ENCODE peak calls at places on chromosomes 16 and 17, in seven cellular contexts. One of them, this sample, is unnamed.

GRCh38 chr17:80492343-80493136 is 16.1 kb upstream of the NPTX1 start:
- DNase-seq in AG04450: no peak
- DNase-seq in mesenchymal stem cell: no peak
- DNase-seq in cardiac fibroblast: no peak
- DNase-seq in CD8-positive, alpha-beta memory T cell: no peak
- DNase-seq in psoas muscle: no peak
- DNase-seq in IMR-90: no peak
- DNase-seq in this sample: no peak

GRCh38 chr16:83715217-83715920 is 92.4 kb upstream of the HSBP1 start:
- DNase-seq in AG04450: no peak
- DNase-seq in mesenchymal stem cell: no peak
- DNase-seq in cardiac fibroblast: no peak
- DNase-seq in CD8-positive, alpha-beta memory T cell: no peak
- DNase-seq in psoas muscle: no peak
- DNase-seq in IMR-90: no peak
- DNase-seq in this sample: no peak

GRCh38 chr16:78962457-78962929 is 638.0 kb downstream of the MAF start:
- DNase-seq in AG04450: no peak
- DNase-seq in mesenchymal stem cell: no peak
- DNase-seq in cardiac fibroblast: no peak
- DNase-seq in CD8-positive, alpha-beta memory T cell: no peak
- DNase-seq in psoas muscle: no peak
- DNase-seq in IMR-90: no peak
- DNase-seq in this sample: no peak

GRCh38 chr16:62254847-62255246 is 218.6 kb upstream of the CDH8 start:
- DNase-seq in AG04450: no peak
- DNase-seq in mesenchymal stem cell: peak; percentile 66
- DNase-seq in cardiac fibroblast: no peak
- DNase-seq in CD8-positive, alpha-beta memory T cell: no peak
- DNase-seq in psoas muscle: no peak
- DNase-seq in IMR-90: no peak
- DNase-seq in this sample: no peak

GRCh38 chr16:19938536-19938935 is 53.9 kb upstream of the GPRC5B start:
- DNase-seq in AG04450: no peak
- DNase-seq in mesenchymal stem cell: no peak
- DNase-seq in cardiac fibroblast: peak; percentile 14
- DNase-seq in CD8-positive, alpha-beta memory T cell: no peak
- DNase-seq in psoas muscle: no peak
- DNase-seq in IMR-90: no peak
- DNase-seq in this sample: no peak

GRCh38 chr16:17277981-17278381 is 192.8 kb downstream of the XYLT1 start:
- DNase-seq in AG04450: no peak
- DNase-seq in mesenchymal stem cell: no peak
- DNase-seq in cardiac fibroblast: peak; percentile 26
- DNase-seq in CD8-positive, alpha-beta memory T cell: no peak
- DNase-seq in psoas muscle: no peak
- DNase-seq in IMR-90: peak; percentile 7
- DNase-seq in this sample: peak; percentile 45

GRCh38 chr16:89701425-89702406 is at the start of gene SPATA2L:
- DNase-seq in AG04450: no peak
- DNase-seq in mesenchymal stem cell: peak; percentile 84
- DNase-seq in cardiac fibroblast: peak; percentile 69
- DNase-seq in CD8-positive, alpha-beta memory T cell: peak; percentile 99
- DNase-seq in psoas muscle: peak; percentile 84
- DNase-seq in IMR-90: peak; percentile 65
- DNase-seq in this sample: peak; percentile 99

GRCh38 chr17:66310528-66311148 is 8.2 kb downstream of the PRKCA start:
- DNase-seq in AG04450: no peak
- DNase-seq in mesenchymal stem cell: no peak
- DNase-seq in cardiac fibroblast: no peak
- DNase-seq in CD8-positive, alpha-beta memory T cell: no peak
- DNase-seq in psoas muscle: no peak
- DNase-seq in IMR-90: no peak
- DNase-seq in this sample: no peak

GRCh38 chr16:76976101-76976500 is 214.9 kb upstream of the MON1B start:
- DNase-seq in AG04450: no peak
- DNase-seq in mesenchymal stem cell: no peak
- DNase-seq in cardiac fibroblast: no peak
- DNase-seq in CD8-positive, alpha-beta memory T cell: no peak
- DNase-seq in psoas muscle: no peak
- DNase-seq in IMR-90: no peak
- DNase-seq in this sample: no peak

GRCh38 chr17:2210726-2211125 is 92.9 kb downstream of the SMG6 start:
- DNase-seq in AG04450: no peak
- DNase-seq in mesenchymal stem cell: no peak
- DNase-seq in cardiac fibroblast: no peak
- DNase-seq in CD8-positive, alpha-beta memory T cell: no peak
- DNase-seq in psoas muscle: no peak
- DNase-seq in IMR-90: no peak
- DNase-seq in this sample: no peak

GRCh38 chr16:83310816-83311215 is 497.0 kb upstream of the HSBP1 start:
- DNase-seq in AG04450: no peak
- DNase-seq in mesenchymal stem cell: no peak
- DNase-seq in cardiac fibroblast: peak; percentile 13
- DNase-seq in CD8-positive, alpha-beta memory T cell: no peak
- DNase-seq in psoas muscle: no peak
- DNase-seq in IMR-90: no peak
- DNase-seq in this sample: no peak

GRCh38 chr16:12649356-12649755 is 154.3 kb downstream of the CPPED1 start:
- DNase-seq in AG04450: no peak
- DNase-seq in mesenchymal stem cell: no peak
- DNase-seq in cardiac fibroblast: no peak
- DNase-seq in CD8-positive, alpha-beta memory T cell: no peak
- DNase-seq in psoas muscle: no peak
- DNase-seq in IMR-90: no peak
- DNase-seq in this sample: no peak

GRCh38 chr16:81815429-81815766 is 36.3 kb downstream of the PLCG2 start:
- DNase-seq in AG04450: no peak
- DNase-seq in mesenchymal stem cell: no peak
- DNase-seq in cardiac fibroblast: no peak
- DNase-seq in CD8-positive, alpha-beta memory T cell: no peak
- DNase-seq in psoas muscle: no peak
- DNase-seq in IMR-90: no peak
- DNase-seq in this sample: no peak

GRCh38 chr17:57455063-57455914 is 199.0 kb downstream of the MSI2 start:
- DNase-seq in AG04450: no peak
- DNase-seq in mesenchymal stem cell: peak; percentile 43
- DNase-seq in cardiac fibroblast: peak; percentile 28
- DNase-seq in CD8-positive, alpha-beta memory T cell: peak; percentile 42
- DNase-seq in psoas muscle: no peak
- DNase-seq in IMR-90: peak; percentile 57
- DNase-seq in this sample: no peak

GRCh38 chr16:9107025-9107970 is 15.9 kb downstream of the HAPSTR1 start:
- DNase-seq in AG04450: no peak
- DNase-seq in mesenchymal stem cell: no peak
- DNase-seq in cardiac fibroblast: peak; percentile 52
- DNase-seq in CD8-positive, alpha-beta memory T cell: no peak
- DNase-seq in psoas muscle: no peak
- DNase-seq in IMR-90: peak; percentile 86
- DNase-seq in this sample: no peak

GRCh38 chr17:19874256-19874655 is 6.5 kb upstream of the ULK2 start:
- DNase-seq in AG04450: no peak
- DNase-seq in mesenchymal stem cell: no peak
- DNase-seq in cardiac fibroblast: no peak
- DNase-seq in CD8-positive, alpha-beta memory T cell: no peak
- DNase-seq in psoas muscle: no peak
- DNase-seq in IMR-90: no peak
- DNase-seq in this sample: no peak

GRCh38 chr17:47203984-47204721 is 5.0 kb upstream of the MYL4 start:
- DNase-seq in AG04450: no peak
- DNase-seq in mesenchymal stem cell: peak; percentile 16
- DNase-seq in cardiac fibroblast: peak; percentile 60
- DNase-seq in CD8-positive, alpha-beta memory T cell: peak; percentile 52
- DNase-seq in psoas muscle: no peak
- DNase-seq in IMR-90: peak; percentile 64
- DNase-seq in this sample: no peak

GRCh38 chr17:4806420-4806769 is 557 bp upstream of the PLD2 start:
- DNase-seq in AG04450: no peak
- DNase-seq in mesenchymal stem cell: peak; percentile 9
- DNase-seq in cardiac fibroblast: peak; percentile 25
- DNase-seq in CD8-positive, alpha-beta memory T cell: no peak
- DNase-seq in psoas muscle: no peak
- DNase-seq in IMR-90: no peak
- DNase-seq in this sample: no peak

GRCh38 chr17:79984045-79984840 is 51.4 kb downstream of the TBC1D16 start:
- DNase-seq in AG04450: no peak
- DNase-seq in mesenchymal stem cell: no peak
- DNase-seq in cardiac fibroblast: no peak
- DNase-seq in CD8-positive, alpha-beta memory T cell: no peak
- DNase-seq in psoas muscle: no peak
- DNase-seq in IMR-90: no peak
- DNase-seq in this sample: no peak

GRCh38 chr16:80144191-80144590 is 396.6 kb upstream of the DYNLRB2 start:
- DNase-seq in AG04450: peak; percentile 47
- DNase-seq in mesenchymal stem cell: peak; percentile 11
- DNase-seq in cardiac fibroblast: peak; percentile 18
- DNase-seq in CD8-positive, alpha-beta memory T cell: no peak
- DNase-seq in psoas muscle: no peak
- DNase-seq in IMR-90: peak; percentile 79
- DNase-seq in this sample: no peak

DNA sequence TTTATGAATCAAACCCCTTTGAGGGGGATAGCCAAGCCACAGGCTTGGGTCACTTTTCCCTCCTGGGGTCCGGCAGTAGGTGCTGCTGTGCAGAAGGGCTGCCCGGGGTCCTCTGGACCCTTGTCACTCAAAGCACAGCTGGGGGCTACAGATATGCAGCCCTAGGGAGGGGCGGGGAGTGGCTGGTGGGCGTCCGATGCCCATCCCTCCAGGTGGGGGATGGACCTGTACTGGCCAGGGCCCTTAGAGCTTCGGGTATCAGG is 598 bp downstream of the VASN start:
- DNase-seq in AG04450: no peak
- DNase-seq in mesenchymal stem cell: no peak
- DNase-seq in cardiac fibroblast: no peak
- DNase-seq in CD8-positive, alpha-beta memory T cell: no peak
- DNase-seq in psoas muscle: no peak
- DNase-seq in IMR-90: no peak
- DNase-seq in this sample: no peak
- H3K4me3 ChIP-seq in AG04450: peak overlapping the region; percentile 97
- H3K4me3 ChIP-seq in mesenchymal stem cell: peak overlapping the region; percentile 80
- H3K4me3 ChIP-seq in cardiac fibroblast: peak overlapping the region; percentile 87
- H3K4me3 ChIP-seq in CD8-positive, alpha-beta memory T cell: peak overlapping the region; percentile 60
- H3K4me3 ChIP-seq in psoas muscle: peak overlapping the region; percentile 67
- H3K4me3 ChIP-seq in IMR-90: peak overlapping the region; percentile 87
- H3K4me3 ChIP-seq in this sample: peak overlapping the region; percentile 54

GRCh38 chr16:87575027-87575804 is 27.1 kb upstream of the JPH3 start:
- DNase-seq in AG04450: no peak
- DNase-seq in mesenchymal stem cell: peak; percentile 45
- DNase-seq in cardiac fibroblast: no peak
- DNase-seq in CD8-positive, alpha-beta memory T cell: no peak
- DNase-seq in psoas muscle: no peak
- DNase-seq in IMR-90: no peak
- DNase-seq in this sample: no peak
- H3K4me3 ChIP-seq in AG04450: no peak overlapping the region
- H3K4me3 ChIP-seq in mesenchymal stem cell: no peak overlapping the region
- H3K4me3 ChIP-seq in cardiac fibroblast: no peak overlapping the region
- H3K4me3 ChIP-seq in CD8-positive, alpha-beta memory T cell: no peak overlapping the region
- H3K4me3 ChIP-seq in psoas muscle: no peak overlapping the region
- H3K4me3 ChIP-seq in IMR-90: no peak overlapping the region
- H3K4me3 ChIP-seq in this sample: no peak overlapping the region

GRCh38 chr17:75442168-75443103 is 14.0 kb upstream of the TMEM94 start:
- DNase-seq in AG04450: no peak
- DNase-seq in mesenchymal stem cell: no peak
- DNase-seq in cardiac fibroblast: peak; percentile 11
- DNase-seq in CD8-positive, alpha-beta memory T cell: no peak
- DNase-seq in psoas muscle: no peak
- DNase-seq in IMR-90: no peak
- DNase-seq in this sample: peak; percentile 51

GRCh38 chr17:75440738-75441448 is 15.5 kb upstream of the TMEM94 start:
- DNase-seq in AG04450: no peak
- DNase-seq in mesenchymal stem cell: no peak
- DNase-seq in cardiac fibroblast: peak; percentile 56
- DNase-seq in CD8-positive, alpha-beta memory T cell: no peak
- DNase-seq in psoas muscle: no peak
- DNase-seq in IMR-90: no peak
- DNase-seq in this sample: no peak

GRCh38 chr17:75439287-75439686 is 17.1 kb upstream of the TMEM94 start:
- DNase-seq in AG04450: no peak
- DNase-seq in mesenchymal stem cell: no peak
- DNase-seq in cardiac fibroblast: no peak
- DNase-seq in CD8-positive, alpha-beta memory T cell: no peak
- DNase-seq in psoas muscle: no peak
- DNase-seq in IMR-90: no peak
- DNase-seq in this sample: no peak
- H3K4me3 ChIP-seq in AG04450: no peak overlapping the region
- H3K4me3 ChIP-seq in mesenchymal stem cell: no peak overlapping the region
- H3K4me3 ChIP-seq in cardiac fibroblast: no peak overlapping the region
- H3K4me3 ChIP-seq in CD8-positive, alpha-beta memory T cell: no peak overlapping the region
- H3K4me3 ChIP-seq in psoas muscle: no peak overlapping the region
- H3K4me3 ChIP-seq in IMR-90: no peak overlapping the region
- H3K4me3 ChIP-seq in this sample: no peak overlapping the region

DNA sequence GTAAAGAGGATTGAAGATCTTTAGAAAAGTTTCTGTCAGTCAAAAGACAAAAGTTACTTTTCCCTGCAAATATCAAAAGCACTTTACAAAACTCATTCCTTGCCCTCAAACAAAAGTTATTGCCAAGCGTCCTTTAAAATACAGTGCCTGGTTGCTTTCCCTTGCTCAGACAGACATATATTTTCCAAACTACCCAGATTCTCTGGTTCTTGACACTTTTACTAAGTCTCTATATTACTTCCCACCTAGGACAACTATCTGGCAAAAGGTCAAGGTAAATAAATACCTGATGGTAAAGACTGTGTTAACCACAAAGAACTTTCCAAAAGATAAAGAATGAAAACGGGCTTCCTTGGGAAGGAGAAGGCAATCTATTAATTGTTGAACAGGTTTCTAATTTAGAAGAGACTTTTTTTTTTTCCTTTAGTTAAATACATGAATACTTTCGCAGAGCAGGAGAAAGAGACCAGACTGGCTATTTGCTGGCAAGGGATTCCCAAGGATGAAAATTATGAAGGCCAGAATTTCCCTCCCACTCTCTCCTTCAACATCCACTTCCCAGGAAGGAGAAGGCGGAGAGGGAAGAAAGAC is 1.8 kb downstream of the HS3ST3A1 start:
- DNase-seq in AG04450: no peak
- DNase-seq in mesenchymal stem cell: peak; percentile 16
- DNase-seq in cardiac fibroblast: no peak
- DNase-seq in CD8-positive, alpha-beta memory T cell: no peak
- DNase-seq in psoas muscle: no peak
- DNase-seq in IMR-90: peak; percentile 28
- DNase-seq in this sample: no peak
- H3K4me3 ChIP-seq in AG04450: peak overlapping the region; percentile 87
- H3K4me3 ChIP-seq in mesenchymal stem cell: no peak overlapping the region
- H3K4me3 ChIP-seq in cardiac fibroblast: peak overlapping the region; percentile 71
- H3K4me3 ChIP-seq in CD8-positive, alpha-beta memory T cell: no peak overlapping the region
- H3K4me3 ChIP-seq in psoas muscle: no peak overlapping the region
- H3K4me3 ChIP-seq in IMR-90: peak overlapping the region; percentile 93
- H3K4me3 ChIP-seq in this sample: no peak overlapping the region

This sample was measured in Caco-2.